ENCODE peak calls at places on chromosome 15, in five cellular contexts. A, E, J, U and L are unnamed samples.

GRCh38 chr15:93384886-93385285 is 295.9 kb upstream of the RGMA start:
- DNase-seq in A (no peak), E (no peak), J (no peak), U (no peak), L (no peak)

GRCh38 chr15:74291101-74292071 is 55.3 kb downstream of the CCDC33 start:
- DNase-seq in A (peak; percentile 69), E (peak; percentile 70), J (peak; percentile 25), U (peak; percentile 86), L (no peak)

GRCh38 chr15:89003865-89004725 is 84.2 kb upstream of the ABHD2 start:
- DNase-seq in A (no peak), E (no peak), J (no peak), U (peak; percentile 52), L (no peak)

GRCh38 chr15:60208708-60209107 is 189.1 kb downstream of the ANXA2 start:
- DNase-seq in A (no peak), E (no peak), J (no peak), U (no peak), L (no peak)

GRCh38 chr15:59993041-59993750 is 10.9 kb upstream of the FOXB1 start:
- DNase-seq in A (no peak), E (no peak), J (no peak), U (no peak), L (no peak)

GRCh38 chr15:65085990-65086679 is 9.6 kb downstream of the KBTBD13 start:
- DNase-seq in A (no peak), E (no peak), J (no peak), U (peak; percentile 48), L (no peak)

GRCh38 chr15:54305138-54305537 is 326.9 kb downstream of the UNC13C start:
- DNase-seq in A (no peak), E (no peak), J (no peak), U (no peak), L (no peak)

GRCh38 chr15:69874321-69874720 is 223.4 kb downstream of the TLE3 start:
- DNase-seq in A (no peak), E (no peak), J (no peak), U (no peak), L (no peak)

GRCh38 chr15:31278544-31279220 is 48.0 kb upstream of the KLF13 start:
- DNase-seq in A (no peak), E (no peak), J (no peak), U (no peak), L (no peak)

GRCh38 chr15:90680371-90680935 is 36.7 kb upstream of the BLM start:
- DNase-seq in A (no peak), E (no peak), J (peak; percentile 93), U (peak; percentile 66), L (peak; percentile 96)

GRCh38 chr15:100170673-100171210 is 171.0 kb downstream of the ADAMTS17 start:
- DNase-seq in A (no peak), E (no peak), J (no peak), U (no peak), L (no peak)

GRCh38 chr15:74242296-74242929 is 6.3 kb downstream of the CCDC33 start:
- DNase-seq in A (no peak), E (no peak), J (no peak), U (peak; percentile 74), L (no peak)

GRCh38 chr15:25333049-25333448 is 105.8 kb downstream of the UBE3A start:
- DNase-seq in A (no peak), E (no peak), J (no peak), U (no peak), L (no peak)

GRCh38 chr15:65512807-65513416 is 4.6 kb downstream of the DPP8 start:
- DNase-seq in A (no peak), E (no peak), J (peak; percentile 86), U (no peak), L (no peak)

GRCh38 chr15:89116404-89116803 is 28.1 kb downstream of the ABHD2 start:
- DNase-seq in A (no peak), E (no peak), J (no peak), U (no peak), L (no peak)

GRCh38 chr15:97461212-97461611 is 499.3 kb upstream of the ARRDC4 start:
- DNase-seq in A (no peak), E (no peak), J (no peak), U (no peak), L (no peak)

GRCh38 chr15:44536298-44536961 is 517 bp upstream of the EIF3J start:
- DNase-seq in A (no peak), E (no peak), J (peak; percentile 75), U (peak; percentile 82), L (peak; percentile 15)

GRCh38 chr15:29937956-29938355 is 115.7 kb upstream of the TJP1 start:
- DNase-seq in A (no peak), E (no peak), J (no peak), U (no peak), L (no peak)

GRCh38 chr15:85479071-85479647 is 98.8 kb downstream of the AKAP13 start:
- DNase-seq in A (no peak), E (no peak), J (no peak), U (peak; percentile 49), L (no peak)

GRCh38 chr15:61997786-61998185 is 62.5 kb downstream of the VPS13C start:
- DNase-seq in A (no peak), E (no peak), J (no peak), U (no peak), L (no peak)

GRCh38 chr15:44427756-44428724 is 611 bp downstream of the CTDSPL2 start:
- DNase-seq in A (no peak), E (no peak), J (peak; percentile 36), U (no peak), L (no peak)

GRCh38 chr15:64643685-64644084 is 131.7 kb downstream of the RBPMS2 start:
- DNase-seq in A (no peak), E (no peak), J (no peak), U (no peak), L (no peak)

GRCh38 chr15:48865387-48866079 is 12.4 kb upstream of the EID1 start:
- DNase-seq in A (no peak), E (no peak), J (no peak), U (no peak), L (no peak)

GRCh38 chr15:66524801-66525200 is 19.7 kb downstream of the ZWILCH start:
- DNase-seq in A (no peak), E (no peak), J (no peak), U (no peak), L (no peak)

GRCh38 chr15:63019539-63020109 is 22.9 kb upstream of the TPM1 start:
- DNase-seq in A (no peak), E (no peak), J (peak; percentile 58), U (no peak), L (no peak)

GRCh38 chr15:51155016-51155580 is 60.4 kb upstream of the TNFAIP8L3 start:
- DNase-seq in A (no peak), E (no peak), J (no peak), U (no peak), L (no peak)

GRCh38 chr15:57415559-57415958 is 39.3 kb downstream of the CGNL1 start:
- DNase-seq in A (no peak), E (no peak), J (no peak), U (no peak), L (no peak)

GRCh38 chr15:74240897-74241614 is 4.9 kb downstream of the CCDC33 start:
- DNase-seq in A (no peak), E (no peak), J (no peak), U (no peak), L (no peak)

GRCh38 chr15:80581976-80582375 is 113.1 kb upstream of the ABHD17C start:
- DNase-seq in A (no peak), E (no peak), J (no peak), U (no peak), L (no peak)

GRCh38 chr15:79914728-79915127 is 17.9 kb upstream of the MTHFS start:
- DNase-seq in A (no peak), E (no peak), J (no peak), U (no peak), L (no peak)